ENCODE peak calls at places on chromosomes 1 and 21, in seven cellular contexts. One of them, this sample, is unnamed.

GRCh38 chr1:205171369-205171768 is 40.1 kb downstream of the DSTYK start:
- DNase-seq in heart right ventricle: no peak
- DNase-seq in fibroblast of mammary gland: no peak
- DNase-seq in A549: no peak
- DNase-seq in small intestine: no peak
- DNase-seq in psoas muscle: no peak
- DNase-seq in cardiac fibroblast: no peak
- DNase-seq in this sample: no peak

GRCh38 chr1:104064391-104064790 is 314.7 kb downstream of the AMY1C start:
- DNase-seq in heart right ventricle: no peak
- DNase-seq in fibroblast of mammary gland: no peak
- DNase-seq in A549: no peak
- DNase-seq in small intestine: no peak
- DNase-seq in psoas muscle: no peak
- DNase-seq in cardiac fibroblast: no peak
- DNase-seq in this sample: no peak

GRCh38 chr21:41045534-41046268 is 122.3 kb upstream of the BACE2 start:
- DNase-seq in heart right ventricle: no peak
- DNase-seq in fibroblast of mammary gland: no peak
- DNase-seq in A549: peak
- DNase-seq in small intestine: peak
- DNase-seq in psoas muscle: no peak
- DNase-seq in cardiac fibroblast: no peak
- DNase-seq in this sample: peak

GRCh38 chr1:70048336-70048735 is 157.0 kb downstream of the LRRC40 start:
- DNase-seq in heart right ventricle: no peak
- DNase-seq in fibroblast of mammary gland: peak
- DNase-seq in A549: no peak
- DNase-seq in small intestine: no peak
- DNase-seq in psoas muscle: no peak
- DNase-seq in cardiac fibroblast: peak
- DNase-seq in this sample: no peak

GRCh38 chr1:5448486-5448885 is 543.7 kb downstream of the NPHP4 start:
- DNase-seq in heart right ventricle: no peak
- DNase-seq in fibroblast of mammary gland: no peak
- DNase-seq in A549: no peak
- DNase-seq in small intestine: no peak
- DNase-seq in psoas muscle: no peak
- DNase-seq in cardiac fibroblast: no peak
- DNase-seq in this sample: no peak

GRCh38 chr1:154371436-154371835 is 33.7 kb upstream of the IL6R start:
- DNase-seq in heart right ventricle: no peak
- DNase-seq in fibroblast of mammary gland: no peak
- DNase-seq in A549: no peak
- DNase-seq in small intestine: peak
- DNase-seq in psoas muscle: no peak
- DNase-seq in cardiac fibroblast: no peak
- DNase-seq in this sample: no peak

GRCh38 chr1:62515055-62515454 is 78.2 kb downstream of the USP1 start:
- DNase-seq in heart right ventricle: no peak
- DNase-seq in fibroblast of mammary gland: peak
- DNase-seq in A549: no peak
- DNase-seq in small intestine: no peak
- DNase-seq in psoas muscle: no peak
- DNase-seq in cardiac fibroblast: peak
- DNase-seq in this sample: no peak

GRCh38 chr21:33943293-33943692 is 27.7 kb upstream of the ATP5PO start:
- DNase-seq in heart right ventricle: no peak
- DNase-seq in fibroblast of mammary gland: no peak
- DNase-seq in A549: no peak
- DNase-seq in small intestine: no peak
- DNase-seq in psoas muscle: no peak
- DNase-seq in cardiac fibroblast: no peak
- DNase-seq in this sample: no peak

GRCh38 chr1:28507247-28507645 is 1.4 kb downstream of the RCC1 start:
- DNase-seq in heart right ventricle: no peak
- DNase-seq in fibroblast of mammary gland: peak
- DNase-seq in A549: no peak
- DNase-seq in small intestine: peak
- DNase-seq in psoas muscle: no peak
- DNase-seq in cardiac fibroblast: peak
- DNase-seq in this sample: no peak

GRCh38 chr1:61376151-61376550 is 293.8 kb downstream of the NFIA start:
- DNase-seq in heart right ventricle: no peak
- DNase-seq in fibroblast of mammary gland: no peak
- DNase-seq in A549: no peak
- DNase-seq in small intestine: no peak
- DNase-seq in psoas muscle: no peak
- DNase-seq in cardiac fibroblast: no peak
- DNase-seq in this sample: no peak

GRCh38 chr1:30675761-30676160 is 47.6 kb downstream of the MATN1 start:
- DNase-seq in heart right ventricle: no peak
- DNase-seq in fibroblast of mammary gland: peak
- DNase-seq in A549: no peak
- DNase-seq in small intestine: no peak
- DNase-seq in psoas muscle: no peak
- DNase-seq in cardiac fibroblast: peak
- DNase-seq in this sample: no peak

GRCh38 chr21:26809745-26810144 is 35.5 kb downstream of the ADAMTS1 start:
- DNase-seq in heart right ventricle: no peak
- DNase-seq in fibroblast of mammary gland: no peak
- DNase-seq in A549: no peak
- DNase-seq in small intestine: no peak
- DNase-seq in psoas muscle: no peak
- DNase-seq in cardiac fibroblast: no peak
- DNase-seq in this sample: no peak

GRCh38 chr1:183580281-183580682 is 10.0 kb downstream of the NCF2 start:
- DNase-seq in heart right ventricle: no peak
- DNase-seq in fibroblast of mammary gland: peak
- DNase-seq in A549: peak
- DNase-seq in small intestine: no peak
- DNase-seq in psoas muscle: no peak
- DNase-seq in cardiac fibroblast: peak
- DNase-seq in this sample: no peak

GRCh38 chr1:10337436-10337835 is 61.4 kb upstream of the PGD start:
- DNase-seq in heart right ventricle: no peak
- DNase-seq in fibroblast of mammary gland: no peak
- DNase-seq in A549: no peak
- DNase-seq in small intestine: no peak
- DNase-seq in psoas muscle: no peak
- DNase-seq in cardiac fibroblast: no peak
- DNase-seq in this sample: peak

GRCh38 chr1:8219530-8219929 is 98.4 kb upstream of the SLC45A1 start:
- DNase-seq in heart right ventricle: no peak
- DNase-seq in fibroblast of mammary gland: peak
- DNase-seq in A549: no peak
- DNase-seq in small intestine: no peak
- DNase-seq in psoas muscle: no peak
- DNase-seq in cardiac fibroblast: peak
- DNase-seq in this sample: no peak

DNA sequence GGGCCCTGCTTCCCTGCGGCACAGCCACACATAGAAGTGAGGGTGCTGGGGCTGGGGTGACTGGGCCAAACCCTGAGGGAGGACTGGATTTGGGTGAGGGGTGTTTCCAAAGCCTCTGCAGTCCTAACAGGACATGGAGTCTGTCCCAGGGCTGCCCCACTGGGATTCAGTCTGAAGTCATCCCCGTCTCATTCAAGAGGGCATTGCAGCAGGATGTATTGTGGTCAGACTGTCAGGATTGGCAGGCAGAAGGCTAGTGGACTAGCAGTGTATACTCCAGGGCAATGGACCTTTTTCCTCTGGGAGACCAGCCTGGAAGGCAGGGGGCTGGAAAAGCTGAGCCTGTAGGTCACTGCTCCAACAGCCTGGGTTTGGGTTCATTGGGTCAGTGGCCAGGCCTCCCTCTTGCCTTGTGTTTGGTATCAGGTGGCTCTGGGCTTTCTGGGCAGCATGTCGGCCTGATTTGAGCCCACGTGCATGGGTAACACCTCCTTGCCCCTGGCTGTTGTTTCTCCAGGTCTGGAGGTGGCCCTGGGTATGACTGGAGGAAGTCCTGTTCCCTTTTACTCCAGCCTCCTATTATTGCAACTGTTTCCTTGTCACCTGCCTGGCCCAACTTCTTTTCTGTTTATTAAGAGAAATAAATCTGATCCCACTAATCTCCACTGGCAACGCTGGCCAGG is 41.0 kb upstream of the SYNC start:
- DNase-seq in heart right ventricle: no peak
- DNase-seq in fibroblast of mammary gland: no peak
- DNase-seq in A549: no peak
- DNase-seq in small intestine: peak
- DNase-seq in psoas muscle: no peak
- DNase-seq in cardiac fibroblast: no peak
- DNase-seq in this sample: no peak
- H3K4me3 ChIP-seq in heart right ventricle: peak
- H3K4me3 ChIP-seq in fibroblast of mammary gland: no peak
- H3K4me3 ChIP-seq in A549: peak
- H3K4me3 ChIP-seq in small intestine: peak
- H3K4me3 ChIP-seq in psoas muscle: no peak
- H3K4me3 ChIP-seq in cardiac fibroblast: no peak
- H3K4me3 ChIP-seq in this sample: no peak

DNA sequence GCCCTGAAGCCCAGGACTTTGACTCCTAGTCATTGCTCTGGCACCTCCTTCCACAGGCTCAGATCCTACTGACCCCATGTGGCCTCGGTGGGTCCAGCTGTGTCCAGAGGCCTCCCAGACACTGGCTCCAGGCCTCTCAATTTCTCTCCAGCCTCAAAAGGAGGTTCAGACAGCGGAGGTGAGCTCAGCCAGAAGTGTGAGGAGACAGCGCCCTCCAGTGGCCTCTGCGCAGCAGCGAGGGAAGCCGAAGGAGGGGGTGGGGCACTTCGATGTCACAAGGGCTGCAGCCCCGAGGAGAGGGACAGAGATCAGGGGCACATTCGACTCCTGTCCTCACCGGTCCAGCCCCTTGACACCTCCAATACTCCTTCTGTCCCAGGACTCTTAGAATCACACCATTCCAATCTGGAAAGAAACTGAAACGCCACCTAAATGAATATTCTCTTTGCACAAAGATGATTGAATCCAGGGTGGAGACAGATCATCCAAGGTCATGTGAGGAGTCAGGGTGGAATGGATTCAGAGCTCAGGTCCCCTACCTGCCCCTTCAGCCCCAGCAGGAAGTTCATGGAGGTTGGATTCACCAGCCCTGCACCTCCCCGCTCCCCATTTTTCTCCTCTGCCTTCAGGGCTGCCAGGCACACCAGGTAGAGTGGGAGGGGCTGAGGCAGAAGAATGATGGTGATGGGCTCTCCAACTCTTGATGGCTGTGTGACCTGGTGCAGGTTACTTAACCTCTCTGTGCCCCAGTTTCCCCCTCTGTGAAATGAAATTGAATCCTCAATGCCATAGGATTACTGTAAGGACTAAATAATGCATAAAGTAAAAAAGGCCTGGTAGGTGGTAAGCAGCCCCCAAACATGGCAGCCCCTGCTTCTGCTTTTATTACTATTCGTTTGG is 34.8 kb upstream of the ZBTB40 start:
- DNase-seq in heart right ventricle: peak
- DNase-seq in fibroblast of mammary gland: peak
- DNase-seq in A549: peak
- DNase-seq in small intestine: peak
- DNase-seq in psoas muscle: peak
- DNase-seq in cardiac fibroblast: peak
- DNase-seq in this sample: peak
- H3K4me3 ChIP-seq in heart right ventricle: no peak
- H3K4me3 ChIP-seq in fibroblast of mammary gland: no peak
- H3K4me3 ChIP-seq in A549: no peak
- H3K4me3 ChIP-seq in small intestine: no peak
- H3K4me3 ChIP-seq in psoas muscle: no peak
- H3K4me3 ChIP-seq in cardiac fibroblast: no peak
- H3K4me3 ChIP-seq in this sample: no peak

GRCh38 chr1:231962636-231963035 is 336.0 kb downstream of the DISC1 start:
- DNase-seq in heart right ventricle: no peak
- DNase-seq in fibroblast of mammary gland: no peak
- DNase-seq in A549: no peak
- DNase-seq in small intestine: no peak
- DNase-seq in psoas muscle: no peak
- DNase-seq in cardiac fibroblast: no peak
- DNase-seq in this sample: no peak

GRCh38 chr1:231964241-231964640 is 337.7 kb downstream of the DISC1 start:
- DNase-seq in heart right ventricle: no peak
- DNase-seq in fibroblast of mammary gland: no peak
- DNase-seq in A549: no peak
- DNase-seq in small intestine: no peak
- DNase-seq in psoas muscle: no peak
- DNase-seq in cardiac fibroblast: no peak
- DNase-seq in this sample: no peak

GRCh38 chr1:231966983-231967382 is 340.4 kb downstream of the DISC1 start:
- DNase-seq in heart right ventricle: no peak
- DNase-seq in fibroblast of mammary gland: no peak
- DNase-seq in A549: no peak
- DNase-seq in small intestine: no peak
- DNase-seq in psoas muscle: no peak
- DNase-seq in cardiac fibroblast: no peak
- DNase-seq in this sample: no peak

GRCh38 chr1:231965615-231966014 is 339.0 kb downstream of the DISC1 start:
- DNase-seq in heart right ventricle: no peak
- DNase-seq in fibroblast of mammary gland: no peak
- DNase-seq in A549: no peak
- DNase-seq in small intestine: no peak
- DNase-seq in psoas muscle: no peak
- DNase-seq in cardiac fibroblast: no peak
- DNase-seq in this sample: no peak

DNA sequence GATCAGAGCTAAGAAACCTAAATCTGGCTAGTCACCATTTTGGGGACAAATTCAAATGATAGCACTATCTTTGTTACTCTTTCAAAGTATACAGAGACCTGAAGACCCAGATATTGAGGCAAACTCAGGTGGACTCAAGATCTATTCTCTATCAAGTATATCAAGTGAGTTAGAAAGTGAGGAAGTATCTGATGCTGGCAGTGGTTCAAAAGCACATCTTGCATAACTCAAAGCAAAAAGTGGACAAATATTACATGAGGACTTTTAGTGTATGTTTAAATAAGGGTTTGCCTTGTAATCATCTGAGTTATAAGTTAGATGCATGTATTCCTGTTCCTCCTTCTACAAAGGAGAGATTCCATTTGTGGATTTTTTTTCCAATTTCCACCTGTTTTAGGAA is 338.4 kb downstream of the DISC1 start:
- DNase-seq in heart right ventricle: no peak
- DNase-seq in fibroblast of mammary gland: no peak
- DNase-seq in A549: no peak
- DNase-seq in small intestine: no peak
- DNase-seq in psoas muscle: no peak
- DNase-seq in cardiac fibroblast: no peak
- DNase-seq in this sample: no peak
- H3K4me3 ChIP-seq in heart right ventricle: no peak
- H3K4me3 ChIP-seq in fibroblast of mammary gland: no peak
- H3K4me3 ChIP-seq in A549: no peak
- H3K4me3 ChIP-seq in small intestine: no peak
- H3K4me3 ChIP-seq in psoas muscle: no peak
- H3K4me3 ChIP-seq in cardiac fibroblast: no peak
- H3K4me3 ChIP-seq in this sample: no peak

DNA sequence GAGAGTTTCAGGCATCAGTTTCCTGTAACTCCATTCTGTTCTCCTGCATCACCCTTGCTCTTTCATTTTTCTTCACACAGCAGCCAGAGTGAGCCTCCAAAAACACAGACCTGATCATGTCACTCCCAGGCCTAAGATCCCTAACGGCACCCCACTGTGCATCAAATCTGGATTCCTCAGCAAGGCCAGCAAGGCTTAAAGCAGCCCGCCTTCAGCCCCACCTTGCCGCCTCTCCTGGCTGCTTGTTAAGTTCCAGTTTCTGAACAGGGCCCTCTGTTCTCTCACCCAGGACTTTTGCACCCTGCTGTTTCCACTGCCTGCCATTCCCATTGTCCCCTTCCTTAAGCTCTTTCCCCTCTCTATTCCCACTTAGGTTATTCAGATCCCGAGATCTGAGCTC is 29.3 kb downstream of the C1orf116 start:
- DNase-seq in heart right ventricle: no peak
- DNase-seq in fibroblast of mammary gland: no peak
- DNase-seq in A549: no peak
- DNase-seq in small intestine: no peak
- DNase-seq in psoas muscle: no peak
- DNase-seq in cardiac fibroblast: no peak
- DNase-seq in this sample: no peak
- H3K4me3 ChIP-seq in heart right ventricle: no peak
- H3K4me3 ChIP-seq in fibroblast of mammary gland: no peak
- H3K4me3 ChIP-seq in A549: no peak
- H3K4me3 ChIP-seq in small intestine: no peak
- H3K4me3 ChIP-seq in psoas muscle: no peak
- H3K4me3 ChIP-seq in cardiac fibroblast: no peak
- H3K4me3 ChIP-seq in this sample: no peak

This sample was measured in testis.